ENCODE peak calls at places on chromosome 12, in nine cellular contexts. O is body of pancreas, Y is H1, Z is uterus, F is ovary, H is breast epithelium, J is IMR-90, N is HCT116, V is A549. S is an unnamed sample.

GRCh38 chr12:2374092-2374740 is 321.4 kb downstream of the CACNA1C start:
- DNase-seq in O (no peak), Y (no peak), Z (no peak), F (no peak), H (no peak), J (peak), N (no peak), V (no peak), S (no peak)

GRCh38 chr12:115791331-115791730 is 486.2 kb downstream of the MED13L start:
- DNase-seq in O (no peak), Y (no peak), Z (no peak), F (no peak), H (no peak), J (no peak), N (no peak), V (no peak), S (no peak)

GRCh38 chr12:131863711-131864396 is 30.6 kb upstream of the ULK1 start:
- DNase-seq in O (no peak), Y (no peak), Z (no peak), F (no peak), H (no peak), J (no peak), N (no peak), V (peak), S (no peak)

GRCh38 chr12:2034633-2035420 is 18.0 kb upstream of the CACNA1C start:
- DNase-seq in O (peak), Y (peak), Z (peak), F (peak), H (peak), J (peak), N (peak), V (peak), S (peak)

GRCh38 chr12:79537675-79538074 is 153.1 kb downstream of the PAWR start:
- DNase-seq in O (no peak), Y (no peak), Z (no peak), F (no peak), H (no peak), J (no peak), N (no peak), V (no peak), S (no peak)

GRCh38 chr12:110370732-110371141 is 32.8 kb downstream of the ANAPC7 start:
- DNase-seq in O (no peak), Y (no peak), Z (no peak), F (no peak), H (no peak), J (no peak), N (no peak), V (no peak), S (no peak)

GRCh38 chr12:102429211-102429610 is 51.2 kb downstream of the IGF1 start:
- DNase-seq in O (no peak), Y (no peak), Z (no peak), F (no peak), H (no peak), J (no peak), N (no peak), V (no peak), S (no peak)

GRCh38 chr12:75560167-75560566 is 48.8 kb upstream of the KRR1 start:
- DNase-seq in O (no peak), Y (no peak), Z (no peak), F (no peak), H (no peak), J (peak), N (no peak), V (peak), S (peak)

GRCh38 chr12:33562401-33562800 is 122.8 kb upstream of the SYT10 start:
- DNase-seq in O (no peak), Y (no peak), Z (no peak), F (no peak), H (no peak), J (no peak), N (no peak), V (no peak), S (no peak)

GRCh38 chr12:13175499-13175898 is 21.0 kb upstream of the EMP1 start:
- DNase-seq in O (no peak), Y (peak), Z (no peak), F (no peak), H (no peak), J (no peak), N (no peak), V (no peak), S (no peak)

GRCh38 chr12:67474934-67475620 is 173.5 kb upstream of the DYRK2 start:
- DNase-seq in O (no peak), Y (no peak), Z (no peak), F (no peak), H (no peak), J (no peak), N (no peak), V (no peak), S (no peak)

GRCh38 chr12:14845350-14845750 is 2.0 kb upstream of the ART4 start:
- DNase-seq in O (peak), Y (no peak), Z (peak), F (peak), H (no peak), J (peak), N (peak), V (peak), S (peak)

GRCh38 chr12:56128669-56129209 is 672 bp downstream of the ESYT1 start:
- DNase-seq in O (no peak), Y (no peak), Z (no peak), F (no peak), H (no peak), J (no peak), N (no peak), V (no peak), S (peak)

GRCh38 chr12:50197297-50197727 is 30.1 kb upstream of the CERS5 start:
- DNase-seq in O (no peak), Y (no peak), Z (no peak), F (no peak), H (no peak), J (no peak), N (no peak), V (no peak), S (peak)

GRCh38 chr12:42483534-42483857 is 106.0 kb downstream of the PRICKLE1 start:
- DNase-seq in O (no peak), Y (peak), Z (peak), F (peak), H (no peak), J (peak), N (no peak), V (no peak), S (peak)

GRCh38 chr12:107131832-107132616 is 38.7 kb upstream of the CRY1 start:
- DNase-seq in O (peak), Y (peak), Z (no peak), F (no peak), H (no peak), J (peak), N (peak), V (peak), S (peak)

GRCh38 chr12:7060353-7060954 is at the start of gene C1S:
- DNase-seq in O (peak), Y (peak), Z (peak), F (peak), H (no peak), J (peak), N (no peak), V (peak), S (peak)
- TF ChIP-seq POLR2A in O (peak), Y (no peak), Z (peak), F (peak), H (peak), J (peak), N (no peak), V (peak), S (no peak)

DNA sequence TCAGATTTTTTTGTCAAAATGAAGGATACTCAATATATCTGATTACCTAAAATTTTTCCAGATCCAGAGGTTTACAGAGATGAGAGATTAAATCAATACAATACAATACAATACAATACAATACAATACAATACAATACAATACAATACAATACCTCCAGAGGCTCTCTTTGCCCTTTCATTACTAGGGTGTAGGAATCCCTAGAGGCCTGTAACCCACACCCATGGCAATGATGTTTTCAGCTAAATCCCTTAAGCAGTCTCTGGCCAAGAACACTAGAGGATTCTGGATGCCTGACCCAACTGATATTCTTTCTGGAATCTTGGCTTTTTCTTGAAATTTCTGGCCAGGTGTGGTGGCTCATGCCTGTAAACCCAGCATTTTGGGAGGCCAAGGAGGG is 23.7 kb upstream of the AEBP2 start:
- DNase-seq in O (no peak), Y (no peak), Z (no peak), F (no peak), H (no peak), J (no peak), N (no peak), V (no peak), S (no peak)
- TF ChIP-seq POLR2A in O (no peak), Y (no peak), Z (no peak), F (no peak), H (no peak), J (no peak), N (no peak), V (no peak), S (no peak)

GRCh38 chr12:57454213-57454565 is 918 bp upstream of the INHBE start:
- DNase-seq in O (no peak), Y (no peak), Z (no peak), F (no peak), H (no peak), J (no peak), N (no peak), V (no peak), S (no peak)

GRCh38 chr12:57456145-57456700 is 1.1 kb downstream of the INHBE start:
- DNase-seq in O (peak), Y (peak), Z (no peak), F (no peak), H (no peak), J (peak), N (no peak), V (peak), S (peak)

GRCh38 chr12:57456737-57457490 is 1.8 kb downstream of the INHBE start:
- DNase-seq in O (no peak), Y (no peak), Z (no peak), F (no peak), H (no peak), J (no peak), N (no peak), V (no peak), S (no peak)

GRCh38 chr12:57454566-57455373 is at the start of gene INHBE:
- DNase-seq in O (peak), Y (peak), Z (no peak), F (no peak), H (no peak), J (peak), N (no peak), V (peak), S (no peak)

DNA sequence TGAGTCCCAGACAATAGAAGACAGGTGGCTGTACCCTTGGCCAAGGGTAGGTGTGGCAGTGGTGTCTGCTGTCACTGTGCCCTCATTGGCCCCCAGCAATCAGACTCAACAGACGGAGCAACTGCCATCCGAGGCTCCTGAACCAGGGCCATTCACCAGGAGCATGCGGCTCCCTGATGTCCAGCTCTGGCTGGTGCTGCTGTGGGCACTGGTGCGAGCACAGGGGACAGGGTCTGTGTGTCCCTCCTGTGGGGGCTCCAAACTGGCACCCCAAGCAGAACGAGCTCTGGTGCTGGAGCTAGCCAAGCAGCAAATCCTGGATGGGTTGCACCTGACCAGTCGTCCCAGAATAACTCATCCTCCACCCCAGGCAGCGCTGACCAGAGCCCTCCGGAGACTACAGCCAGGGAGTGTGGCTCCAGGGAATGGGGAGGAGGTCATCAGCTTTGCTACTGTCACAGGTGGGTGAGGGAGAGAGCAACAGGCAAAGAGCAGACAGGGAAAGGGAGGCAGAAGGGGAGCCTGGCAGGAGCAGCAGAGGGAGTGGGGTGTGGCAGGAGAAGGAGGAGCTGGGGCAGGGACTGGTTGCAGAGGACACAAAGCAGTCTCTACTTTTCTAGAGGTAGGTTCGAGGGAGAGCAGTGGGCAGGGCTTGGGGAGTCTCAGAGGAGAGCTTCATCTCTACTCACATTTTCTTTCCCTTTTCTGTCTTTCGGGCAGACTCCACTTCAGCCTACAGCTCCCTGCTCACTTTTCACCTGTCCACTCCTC is 452 bp downstream of the INHBE start:
- DNase-seq in O (no peak), Y (no peak), Z (no peak), F (no peak), H (no peak), J (no peak), N (no peak), V (no peak), S (no peak)
- TF ChIP-seq POLR2A in O (no peak), Y (no peak), Z (no peak), F (no peak), H (no peak), J (no peak), N (no peak), V (no peak), S (no peak)

GRCh38 chr12:6666211-6666610 is 3.3 kb upstream of the ING4 start:
- DNase-seq in O (no peak), Y (no peak), Z (no peak), F (no peak), H (no peak), J (no peak), N (no peak), V (no peak), S (no peak)

GRCh38 chr12:6662602-6662905 is 365 bp downstream of the ING4 start:
- DNase-seq in O (no peak), Y (no peak), Z (no peak), F (no peak), H (no peak), J (no peak), N (no peak), V (no peak), S (no peak)

GRCh38 chr12:6664902-6665301 is 2.0 kb upstream of the ING4 start:
- DNase-seq in O (no peak), Y (no peak), Z (no peak), F (no peak), H (no peak), J (no peak), N (no peak), V (no peak), S (no peak)

GRCh38 chr12:6667559-6668210 is 4.8 kb upstream of the ING4 start:
- DNase-seq in O (no peak), Y (no peak), Z (no peak), F (no peak), H (no peak), J (no peak), N (peak), V (peak), S (no peak)

GRCh38 chr12:6662906-6663742 is at the start of gene ING4:
- DNase-seq in O (peak), Y (peak), Z (peak), F (peak), H (peak), J (peak), N (peak), V (peak), S (peak)
- TF ChIP-seq POLR2A in O (peak), Y (peak), Z (peak), F (peak), H (no peak), J (peak), N (no peak), V (no peak), S (peak)

GRCh38 chr12:58920102-58920955 is at the start of gene LRIG3:
- DNase-seq in O (peak), Y (peak), Z (peak), F (peak), H (peak), J (peak), N (peak), V (peak), S (peak)
- TF ChIP-seq POLR2A in O (peak), Y (no peak), Z (peak), F (no peak), H (no peak), J (no peak), N (no peak), V (peak), S (no peak)

GRCh38 chr12:132888852-132889251 is 1.4 kb upstream of the CHFR start:
- DNase-seq in O (no peak), Y (peak), Z (no peak), F (no peak), H (no peak), J (no peak), N (no peak), V (no peak), S (no peak)

GRCh38 chr12:132886529-132887477 is 602 bp downstream of the CHFR start:
- DNase-seq in O (peak), Y (no peak), Z (peak), F (no peak), H (no peak), J (peak), N (no peak), V (peak), S (peak)

GRCh38 chr12:132881853-132882252 is 5.6 kb downstream of the CHFR start:
- DNase-seq in O (no peak), Y (no peak), Z (no peak), F (no peak), H (no peak), J (peak), N (no peak), V (no peak), S (peak)

DNA sequence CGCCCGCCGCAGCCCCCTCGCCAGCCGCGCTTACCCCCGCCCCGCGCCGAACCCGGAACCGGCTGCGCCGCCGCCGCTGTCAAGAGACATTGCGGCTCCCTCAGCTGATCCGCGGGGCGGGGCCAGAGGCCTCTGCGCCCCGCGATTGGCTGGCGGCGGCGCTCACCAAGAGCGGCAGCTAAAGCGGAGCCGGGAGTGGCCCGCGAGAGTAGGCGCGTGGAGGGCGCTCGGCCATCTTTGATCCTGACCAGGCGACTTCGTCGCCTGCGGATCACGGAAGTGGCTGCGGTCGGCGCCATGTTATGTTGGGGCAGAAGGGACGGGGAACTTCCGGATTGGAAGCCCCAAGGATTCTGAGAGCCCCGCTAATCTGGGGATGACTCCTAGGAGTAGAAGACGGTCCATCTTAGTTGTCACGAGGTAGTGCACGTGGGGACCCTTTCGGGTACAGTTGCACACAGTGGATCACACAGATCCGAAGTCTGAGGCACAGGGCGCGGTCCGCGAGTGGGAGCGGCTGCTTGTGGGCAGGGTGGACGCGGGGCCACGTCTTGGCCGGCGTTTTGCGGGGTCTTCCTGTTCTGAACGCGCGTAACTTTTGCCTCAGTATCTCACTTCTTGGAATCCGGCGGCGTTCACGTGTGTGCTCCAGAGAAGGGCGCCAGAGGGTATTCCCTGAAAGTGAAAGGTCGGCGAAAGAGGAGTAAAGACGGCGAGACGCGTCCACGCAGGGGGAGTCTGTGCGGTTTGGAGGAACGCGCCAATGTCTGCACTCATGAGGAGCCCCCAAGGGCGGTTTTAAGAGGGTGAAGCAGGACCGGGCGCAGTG is at the start of gene CHFR:
- DNase-seq in O (peak), Y (peak), Z (peak), F (peak), H (peak), J (peak), N (no peak), V (peak), S (peak)
- TF ChIP-seq POLR2A in O (peak), Y (peak), Z (no peak), F (no peak), H (peak), J (peak), N (no peak), V (peak), S (peak)

DNA sequence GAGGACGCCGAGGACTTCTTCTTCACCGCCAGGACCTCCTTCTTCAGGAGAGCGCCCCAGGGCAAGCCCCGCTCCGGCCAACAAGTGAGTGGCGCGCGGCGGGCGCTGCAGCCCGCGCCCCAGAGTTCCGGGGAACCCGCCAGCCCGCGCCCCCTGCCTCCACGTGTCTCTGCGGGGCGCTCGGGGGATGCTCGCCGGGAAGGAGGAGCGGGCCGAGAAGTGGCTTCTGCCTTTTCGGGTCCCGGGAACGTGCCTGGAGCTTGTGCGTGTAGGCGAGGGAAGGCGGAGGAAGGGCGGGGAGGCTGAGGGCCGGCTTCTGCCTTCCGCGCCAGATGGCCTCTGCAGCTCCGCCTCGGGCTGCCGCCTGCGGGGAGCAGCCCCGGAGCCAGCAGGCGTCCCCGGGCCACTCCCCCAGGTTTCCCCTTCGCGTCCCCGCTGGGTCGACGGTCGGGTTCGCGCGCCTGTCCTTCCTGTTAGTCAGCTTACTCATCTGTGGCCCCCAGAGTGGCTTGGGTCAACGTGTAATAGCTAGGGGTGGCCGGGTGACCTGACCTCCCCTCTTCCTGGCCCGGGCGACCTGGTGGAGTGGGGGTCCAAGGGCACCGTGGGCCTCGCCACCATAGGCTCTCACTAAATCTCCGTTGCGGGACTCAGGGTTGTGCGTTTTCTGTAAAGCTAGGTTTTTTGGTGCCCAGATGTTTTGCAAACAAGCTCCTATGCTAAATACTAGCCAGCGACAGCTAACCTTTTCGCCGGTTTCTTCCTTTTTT is 550 bp downstream of the RASSF3 start:
- DNase-seq in O (peak), Y (peak), Z (peak), F (peak), H (no peak), J (peak), N (no peak), V (peak), S (peak)
- TF ChIP-seq POLR2A in O (peak), Y (peak), Z (no peak), F (no peak), H (no peak), J (no peak), N (no peak), V (no peak), S (peak)

S was measured in endothelial cell of umbilical vein.